ENCODE peak calls at places on chromosomes 16 and 17, in five cellular contexts. One of them, this sample, is unnamed.

GRCh38 chr16:73916839-73917594 is 379.6 kb upstream of the PSMD7 start:
- DNase-seq in CD8-positive, alpha-beta T cell: no peak
- DNase-seq in omental fat pad: no peak
- DNase-seq in thoracic aorta: no peak
- DNase-seq in mucosa of descending colon: no peak
- DNase-seq in this sample: no peak

GRCh38 chr17:50596191-50597037 is 35.9 kb downstream of the CACNA1G start:
- DNase-seq in omental fat pad: no peak
- DNase-seq in thoracic aorta: no peak
- DNase-seq in mucosa of descending colon: no peak
- DNase-seq in CD8-positive, alpha-beta T cell: no peak
- DNase-seq in this sample: no peak

GRCh38 chr16:53121043-53121442 is 66.3 kb downstream of the CHD9 start:
- DNase-seq in CD8-positive, alpha-beta T cell: no peak
- DNase-seq in thoracic aorta: no peak
- DNase-seq in omental fat pad: no peak
- DNase-seq in mucosa of descending colon: no peak
- DNase-seq in this sample: no peak

GRCh38 chr16:8931864-8932263 is 31.8 kb downstream of the USP7 start:
- DNase-seq in omental fat pad: no peak
- DNase-seq in CD8-positive, alpha-beta T cell: peak; percentile 63
- DNase-seq in mucosa of descending colon: no peak
- DNase-seq in thoracic aorta: no peak
- DNase-seq in this sample: no peak

GRCh38 chr16:3983081-3983520 is 102.6 kb upstream of the CREBBP start:
- DNase-seq in mucosa of descending colon: peak; percentile 68
- DNase-seq in omental fat pad: no peak
- DNase-seq in CD8-positive, alpha-beta T cell: peak; percentile 49
- DNase-seq in thoracic aorta: no peak
- DNase-seq in this sample: peak; percentile 80

GRCh38 chr17:33381201-33381600 is 88.1 kb upstream of the ASIC2 start:
- DNase-seq in omental fat pad: no peak
- DNase-seq in CD8-positive, alpha-beta T cell: no peak
- DNase-seq in thoracic aorta: no peak
- DNase-seq in mucosa of descending colon: no peak
- DNase-seq in this sample: no peak

GRCh38 chr16:17101646-17102045 is 369.1 kb downstream of the XYLT1 start:
- DNase-seq in CD8-positive, alpha-beta T cell: no peak
- DNase-seq in thoracic aorta: no peak
- DNase-seq in mucosa of descending colon: no peak
- DNase-seq in omental fat pad: no peak
- DNase-seq in this sample: no peak

GRCh38 chr17:80774643-80775281 is 216.9 kb upstream of the CHMP6 start:
- DNase-seq in omental fat pad: no peak
- DNase-seq in mucosa of descending colon: no peak
- DNase-seq in thoracic aorta: no peak
- DNase-seq in CD8-positive, alpha-beta T cell: peak; percentile 20
- DNase-seq in this sample: no peak

GRCh38 chr16:70250748-70251650 is 741 bp downstream of the EXOSC6 start:
- DNase-seq in omental fat pad: no peak
- DNase-seq in thoracic aorta: no peak
- DNase-seq in mucosa of descending colon: peak; percentile 70
- DNase-seq in CD8-positive, alpha-beta T cell: peak; percentile 24
- DNase-seq in this sample: no peak

GRCh38 chr16:89095401-89095974 is 1.8 kb downstream of the ACSF3 start:
- DNase-seq in thoracic aorta: no peak
- DNase-seq in CD8-positive, alpha-beta T cell: no peak
- DNase-seq in mucosa of descending colon: no peak
- DNase-seq in omental fat pad: no peak
- DNase-seq in this sample: no peak

GRCh38 chr17:55418369-55419268 is 3.0 kb downstream of the MMD start:
- DNase-seq in mucosa of descending colon: no peak
- DNase-seq in CD8-positive, alpha-beta T cell: no peak
- DNase-seq in omental fat pad: no peak
- DNase-seq in thoracic aorta: no peak
- DNase-seq in this sample: no peak

GRCh38 chr16:78648517-78648916 is 549.1 kb downstream of the WWOX start:
- DNase-seq in omental fat pad: no peak
- DNase-seq in CD8-positive, alpha-beta T cell: no peak
- DNase-seq in mucosa of descending colon: no peak
- DNase-seq in thoracic aorta: no peak
- DNase-seq in this sample: no peak

GRCh38 chr17:74815671-74816370 is 39.7 kb upstream of the NAT9 start:
- DNase-seq in CD8-positive, alpha-beta T cell: no peak
- DNase-seq in mucosa of descending colon: no peak
- DNase-seq in thoracic aorta: no peak
- DNase-seq in omental fat pad: no peak
- DNase-seq in this sample: no peak

GRCh38 chr17:80060629-80061028 is 24.2 kb downstream of the CCDC40 start:
- DNase-seq in CD8-positive, alpha-beta T cell: no peak
- DNase-seq in mucosa of descending colon: no peak
- DNase-seq in thoracic aorta: no peak
- DNase-seq in omental fat pad: no peak
- DNase-seq in this sample: no peak

GRCh38 chr16:17370233-17371013 is 100.3 kb downstream of the XYLT1 start:
- DNase-seq in mucosa of descending colon: peak; percentile 45
- DNase-seq in CD8-positive, alpha-beta T cell: no peak
- DNase-seq in omental fat pad: no peak
- DNase-seq in thoracic aorta: no peak
- DNase-seq in this sample: no peak

GRCh38 chr17:27473748-27474609 is 17.7 kb downstream of the KSR1 start:
- DNase-seq in mucosa of descending colon: no peak
- DNase-seq in thoracic aorta: no peak
- DNase-seq in CD8-positive, alpha-beta T cell: peak; percentile 64
- DNase-seq in omental fat pad: no peak
- DNase-seq in this sample: no peak

GRCh38 chr16:55710466-55710865 is 54.7 kb downstream of the SLC6A2 start:
- DNase-seq in CD8-positive, alpha-beta T cell: no peak
- DNase-seq in omental fat pad: no peak
- DNase-seq in thoracic aorta: no peak
- DNase-seq in mucosa of descending colon: no peak
- DNase-seq in this sample: no peak

DNA sequence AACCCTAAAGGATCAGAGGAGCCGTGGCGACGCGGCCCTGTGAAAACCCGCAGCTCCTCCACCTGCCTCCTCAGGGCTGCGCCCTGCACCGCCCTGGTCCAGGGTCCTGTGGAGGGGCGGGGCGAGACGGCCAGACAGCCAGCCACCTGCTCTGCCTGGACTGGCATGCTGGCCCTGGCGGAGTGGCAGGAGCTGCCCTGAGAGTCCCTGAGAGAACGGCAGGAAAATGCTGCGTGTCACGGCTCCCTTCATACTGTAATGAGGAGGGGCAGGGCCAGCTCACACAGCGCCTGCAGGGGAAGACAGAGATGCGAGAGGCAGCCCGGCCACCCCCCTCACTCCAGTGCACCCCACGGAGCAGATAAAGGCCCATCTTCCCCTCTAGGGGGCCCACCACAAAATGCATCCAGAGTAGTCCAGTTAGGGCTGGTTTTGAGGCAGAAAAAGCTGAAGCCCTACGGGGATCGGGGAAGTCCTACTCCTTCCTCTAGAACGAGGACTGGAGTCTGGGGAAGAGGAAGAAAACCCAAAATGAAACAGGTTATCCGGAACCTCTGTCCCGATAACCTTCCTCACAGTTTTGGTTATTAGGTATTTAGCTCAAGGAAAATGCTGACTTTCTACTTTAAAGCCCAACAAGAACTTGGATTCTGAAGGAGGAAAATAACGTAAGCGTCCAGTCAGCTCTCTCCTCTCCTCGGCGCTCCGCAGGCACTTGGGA is 97.6 kb upstream of the DNAH17 start:
- DNase-seq in CD8-positive, alpha-beta T cell: no peak
- DNase-seq in thoracic aorta: no peak
- DNase-seq in omental fat pad: no peak
- DNase-seq in mucosa of descending colon: no peak
- DNase-seq in this sample: no peak
- TF ChIP-seq CTCF in CD8-positive, alpha-beta T cell: no peak
- TF ChIP-seq CTCF in thoracic aorta: no peak
- TF ChIP-seq CTCF in omental fat pad: no peak
- TF ChIP-seq CTCF in mucosa of descending colon: no peak
- TF ChIP-seq CTCF in this sample: no peak

GRCh38 chr16:67430504-67431076 is 331 bp upstream of the HSD11B2 start:
- DNase-seq in CD8-positive, alpha-beta T cell: peak; percentile 32
- DNase-seq in omental fat pad: no peak
- DNase-seq in thoracic aorta: no peak
- DNase-seq in mucosa of descending colon: peak; percentile 86
- DNase-seq in this sample: no peak

GRCh38 chr16:67432491-67432890 is 1.6 kb downstream of the HSD11B2 start:
- DNase-seq in omental fat pad: no peak
- DNase-seq in thoracic aorta: no peak
- DNase-seq in CD8-positive, alpha-beta T cell: no peak
- DNase-seq in mucosa of descending colon: no peak
- DNase-seq in this sample: no peak

GRCh38 chr16:67429799-67430503 is 970 bp upstream of the HSD11B2 start:
- DNase-seq in thoracic aorta: no peak
- DNase-seq in mucosa of descending colon: no peak
- DNase-seq in omental fat pad: no peak
- DNase-seq in CD8-positive, alpha-beta T cell: no peak
- DNase-seq in this sample: no peak

GRCh38 chr16:67431805-67432476 is 1.0 kb downstream of the HSD11B2 start:
- DNase-seq in mucosa of descending colon: no peak
- DNase-seq in omental fat pad: no peak
- DNase-seq in thoracic aorta: no peak
- DNase-seq in CD8-positive, alpha-beta T cell: no peak
- DNase-seq in this sample: no peak

GRCh38 chr16:67431077-67431804 is at the start of gene HSD11B2:
- DNase-seq in mucosa of descending colon: peak; percentile 88
- DNase-seq in thoracic aorta: no peak
- DNase-seq in CD8-positive, alpha-beta T cell: peak; percentile 17
- DNase-seq in omental fat pad: no peak
- DNase-seq in this sample: no peak
- TF ChIP-seq CTCF in mucosa of descending colon: no peak
- TF ChIP-seq CTCF in thoracic aorta: no peak
- TF ChIP-seq CTCF in CD8-positive, alpha-beta T cell: no peak
- TF ChIP-seq CTCF in omental fat pad: no peak
- TF ChIP-seq CTCF in this sample: no peak

GRCh38 chr17:13925579-13925978 is 143.7 kb upstream of the COX10 start:
- DNase-seq in mucosa of descending colon: no peak
- DNase-seq in thoracic aorta: no peak
- DNase-seq in CD8-positive, alpha-beta T cell: no peak
- DNase-seq in omental fat pad: no peak
- DNase-seq in this sample: no peak
- TF ChIP-seq CTCF in mucosa of descending colon: no peak
- TF ChIP-seq CTCF in thoracic aorta: no peak
- TF ChIP-seq CTCF in CD8-positive, alpha-beta T cell: no peak
- TF ChIP-seq CTCF in omental fat pad: no peak
- TF ChIP-seq CTCF in this sample: no peak

DNA sequence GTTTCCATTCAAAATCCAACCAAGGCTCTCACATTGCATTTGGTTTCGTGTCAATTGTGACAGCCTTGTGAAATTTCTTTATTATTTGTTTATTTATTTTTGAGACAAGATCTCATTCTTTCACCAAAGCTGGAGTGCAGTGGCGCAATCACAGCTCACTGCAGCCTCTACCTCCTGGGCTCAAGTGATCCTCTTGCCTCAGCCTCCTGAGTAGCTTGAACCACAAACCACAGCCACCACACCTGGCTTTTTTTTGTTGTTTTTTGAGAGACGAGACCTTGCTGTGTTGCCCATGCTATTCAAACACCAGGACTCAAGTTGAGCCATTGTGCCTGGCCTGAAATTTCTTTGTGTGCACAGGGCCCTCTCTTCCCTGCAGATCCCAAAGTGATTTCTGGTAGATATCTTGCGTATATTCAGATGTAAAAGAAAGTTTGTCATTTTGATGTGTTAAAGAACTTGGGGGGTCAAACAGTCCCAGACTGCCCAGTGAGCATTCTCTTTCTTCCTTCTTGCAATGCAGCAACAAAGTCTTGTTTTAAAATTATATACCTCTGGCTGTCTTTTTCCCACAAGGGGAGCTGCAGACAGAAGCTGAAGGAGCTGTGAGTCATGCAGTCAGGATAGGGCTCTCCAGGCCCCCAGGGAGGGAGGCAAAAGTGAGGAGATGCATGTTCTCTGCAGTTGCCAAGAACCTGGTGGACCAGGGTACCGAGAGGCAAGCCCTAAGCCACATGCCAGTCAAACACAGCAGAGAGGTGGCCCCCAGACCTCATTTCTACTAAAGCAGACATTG is 15.5 kb upstream of the USP22 start:
- DNase-seq in omental fat pad: no peak
- DNase-seq in CD8-positive, alpha-beta T cell: no peak
- DNase-seq in thoracic aorta: no peak
- DNase-seq in mucosa of descending colon: no peak
- DNase-seq in this sample: no peak
- TF ChIP-seq CTCF in omental fat pad: no peak
- TF ChIP-seq CTCF in CD8-positive, alpha-beta T cell: no peak
- TF ChIP-seq CTCF in thoracic aorta: no peak
- TF ChIP-seq CTCF in mucosa of descending colon: no peak
- TF ChIP-seq CTCF in this sample: no peak

This sample was measured in type B pancreatic cell.